ENCODE peak calls at places on chromosome 14, in ten cellular contexts. Q, Z, H, U, W, X, G, N, R and D are unnamed samples.

GRCh38 chr14:39957987-39958386 is 525.8 kb upstream of the FBXO33 start:
- DNase-seq in Q (no peak), Z (no peak), H (no peak), U (no peak), W (no peak), X (no peak), G (no peak), N (no peak), R (no peak), D (no peak)

GRCh38 chr14:102778616-102779351 is 1.5 kb downstream of the TRAF3 start:
- DNase-seq in Q (no peak), Z (no peak), H (no peak), U (no peak), W (no peak), X (no peak), G (no peak), N (no peak), R (no peak), D (no peak)

GRCh38 chr14:62143235-62143634 is 381.0 kb downstream of the SNAPC1 start:
- DNase-seq in Q (peak; percentile 46), Z (no peak), H (peak; percentile 32), U (no peak), W (no peak), X (no peak), G (no peak), N (no peak), R (no peak), D (peak; percentile 70)

GRCh38 chr14:75570797-75571196 is 7.6 kb upstream of the FLVCR2 start:
- DNase-seq in Q (no peak), Z (no peak), H (no peak), U (no peak), W (no peak), X (no peak), G (no peak), N (no peak), R (no peak), D (no peak)

GRCh38 chr14:94767321-94767878 is 2.5 kb downstream of the GSC start:
- DNase-seq in Q (no peak), Z (no peak), H (no peak), U (peak; percentile 35), W (no peak), X (no peak), G (no peak), N (no peak), R (no peak), D (no peak)

GRCh38 chr14:60651936-60652673 is 2.8 kb upstream of the SIX1 start:
- DNase-seq in Q (no peak), Z (no peak), H (no peak), U (peak; percentile 53), W (no peak), X (no peak), G (no peak), N (no peak), R (no peak), D (no peak)

GRCh38 chr14:101784631-101785030 is 23.1 kb downstream of the PPP2R5C start:
- DNase-seq in Q (no peak), Z (no peak), H (no peak), U (no peak), W (no peak), X (no peak), G (no peak), N (no peak), R (no peak), D (no peak)

GRCh38 chr14:68598621-68599447 is 194.0 kb downstream of the ZFP36L1 start:
- DNase-seq in Q (no peak), Z (peak; percentile 69), H (peak; percentile 86), U (no peak), W (peak; percentile 83), X (peak; percentile 71), G (no peak), N (no peak), R (no peak), D (peak; percentile 95)

GRCh38 chr14:35963209-35963608 is 137.1 kb downstream of the BRMS1L start:
- DNase-seq in Q (no peak), Z (no peak), H (no peak), U (no peak), W (no peak), X (no peak), G (no peak), N (no peak), R (peak; percentile 31), D (peak; percentile 16)
- TF ChIP-seq CTCF in Q (peak; percentile 33), Z (peak; percentile 20), H (no peak), U (peak; percentile 40), W (no peak), X (no peak), G (peak; percentile 10), N (peak; percentile 30), R (peak; percentile 51), D (peak; percentile 28)

GRCh38 chr14:33188880-33189279 is 250.2 kb downstream of the NPAS3 start:
- DNase-seq in Q (no peak), Z (no peak), H (no peak), U (no peak), W (no peak), X (no peak), G (no peak), N (no peak), R (no peak), D (no peak)

GRCh38 chr14:33186656-33187055 is 248.0 kb downstream of the NPAS3 start:
- DNase-seq in Q (peak; percentile 6), Z (no peak), H (no peak), U (no peak), W (no peak), X (no peak), G (no peak), N (no peak), R (peak; percentile 60), D (peak; percentile 18)

DNA sequence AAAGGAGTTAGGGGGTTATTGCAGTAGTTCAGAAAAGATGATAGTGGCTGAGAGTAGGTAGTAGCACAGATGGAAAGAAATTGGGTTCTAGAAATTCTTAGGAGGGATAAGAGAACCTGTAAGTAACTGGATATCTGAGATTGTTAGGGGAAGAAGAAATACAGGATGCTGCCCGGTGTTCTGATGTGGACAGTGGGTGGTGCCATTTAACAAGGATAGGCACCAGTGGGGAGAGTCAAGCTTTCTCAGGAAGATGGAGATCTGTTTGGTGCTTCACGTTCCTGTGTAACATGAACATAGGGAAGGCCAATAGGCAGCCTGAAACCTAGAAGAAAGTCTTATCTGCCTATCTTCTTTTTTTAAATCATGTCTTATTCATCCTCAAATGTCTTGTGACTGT is 245.9 kb downstream of the NPAS3 start:
- DNase-seq in Q (peak; percentile 29), Z (no peak), H (no peak), U (no peak), W (no peak), X (no peak), G (no peak), N (no peak), R (peak; percentile 32), D (peak; percentile 25)
- TF ChIP-seq CTCF in Q (peak; percentile 41), Z (no peak), H (no peak), U (no peak), W (no peak), X (no peak), G (no peak), N (no peak), R (peak; percentile 41), D (peak; percentile 25)

DNA sequence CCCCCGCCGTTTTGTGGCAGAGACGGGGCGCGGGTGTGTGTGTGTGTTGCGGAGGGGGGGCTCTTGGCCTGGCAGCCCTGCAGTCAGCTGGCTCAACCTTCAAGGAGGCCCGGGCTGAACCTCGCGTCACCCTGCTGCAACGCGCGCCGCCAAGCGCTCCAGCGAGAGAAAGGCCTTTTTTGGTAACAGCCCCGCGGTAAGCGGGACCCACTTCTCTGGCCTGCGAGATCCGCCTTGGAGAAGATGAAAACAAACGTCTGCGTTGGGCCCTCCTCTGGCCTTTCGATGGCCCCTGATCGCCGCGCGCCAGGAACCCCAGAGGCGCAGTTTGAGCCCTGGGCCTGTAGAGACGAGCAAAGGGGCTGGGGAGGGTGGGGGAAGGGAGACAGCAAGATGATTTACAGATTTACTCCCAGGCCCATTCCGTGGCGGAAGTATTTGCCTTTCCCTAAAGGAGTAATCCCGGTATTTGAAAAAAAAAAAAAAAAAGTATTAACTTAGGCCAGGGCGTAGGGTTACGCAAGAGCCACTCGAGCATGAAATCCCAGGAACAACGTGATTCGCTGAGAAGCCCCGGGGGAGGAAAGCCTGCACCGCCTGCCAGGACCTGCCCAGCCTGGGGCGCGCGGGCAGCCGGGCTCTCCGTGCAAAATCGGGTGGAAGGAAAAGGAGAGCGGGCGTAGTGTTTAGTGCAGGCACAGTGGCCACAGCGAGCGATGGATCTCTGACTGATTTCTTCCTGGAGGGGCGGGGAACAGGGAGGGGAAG is 4.5 kb upstream of the IRF2BPL start:
- DNase-seq in Q (peak; percentile 100), Z (peak; percentile 96), H (peak; percentile 95), U (peak; percentile 77), W (peak; percentile 99), X (peak; percentile 94), G (peak; percentile 53), N (peak; percentile 83), R (peak; percentile 97), D (peak; percentile 99)
- TF ChIP-seq CTCF in Q (peak; percentile 26), Z (no peak), H (peak; percentile 22), U (no peak), W (peak; percentile 29), X (no peak), G (no peak), N (peak; percentile 34), R (peak; percentile 21), D (no peak)

GRCh38 chr14:35337074-35337556 is 44.9 kb downstream of the PSMA6 start:
- DNase-seq in Q (no peak), Z (no peak), H (no peak), U (no peak), W (no peak), X (no peak), G (no peak), N (no peak), R (no peak), D (no peak)

GRCh38 chr14:35340616-35341453 is 48.7 kb downstream of the PSMA6 start:
- DNase-seq in Q (no peak), Z (peak; percentile 66), H (no peak), U (no peak), W (no peak), X (no peak), G (no peak), N (no peak), R (no peak), D (no peak)

GRCh38 chr14:35337557-35338255 is 45.5 kb downstream of the PSMA6 start:
- DNase-seq in Q (no peak), Z (peak; percentile 88), H (no peak), U (peak; percentile 19), W (no peak), X (no peak), G (no peak), N (peak; percentile 11), R (no peak), D (no peak)

GRCh38 chr14:35339761-35340406 is 47.7 kb downstream of the PSMA6 start:
- DNase-seq in Q (no peak), Z (peak; percentile 56), H (no peak), U (no peak), W (no peak), X (no peak), G (no peak), N (peak; percentile 42), R (no peak), D (no peak)

DNA sequence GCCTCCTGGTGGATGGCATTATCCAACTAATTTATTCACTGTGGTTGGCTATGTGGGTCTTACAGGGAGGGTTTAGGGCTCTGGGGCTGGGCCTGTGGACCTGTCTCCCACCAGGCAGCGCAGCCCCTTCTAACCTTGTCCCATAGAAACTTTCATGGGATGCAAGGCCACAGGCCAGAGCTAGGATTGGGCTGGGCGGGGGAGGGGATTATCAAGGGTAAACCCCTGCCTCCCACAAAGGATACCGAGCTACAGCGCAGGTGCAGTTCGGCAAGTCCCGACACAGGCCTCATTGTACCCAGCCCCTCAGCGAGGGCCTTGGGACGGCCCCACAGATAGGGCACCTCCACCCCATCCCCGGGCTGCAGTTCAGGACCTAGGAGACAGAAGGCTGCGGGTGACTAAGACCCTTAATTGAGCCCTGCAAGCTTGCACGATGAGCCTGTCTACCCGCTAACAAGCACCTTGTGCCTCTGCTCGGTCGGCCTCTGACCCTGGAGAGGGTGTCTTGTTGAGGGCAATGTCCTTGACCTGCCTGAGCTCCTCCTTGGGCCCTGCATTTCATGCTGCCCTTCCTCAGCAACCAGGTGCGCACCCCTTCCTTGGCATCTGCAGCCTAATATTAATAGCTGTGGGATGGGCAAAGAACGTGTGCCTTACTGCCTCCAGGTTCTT is 46.7 kb downstream of the PSMA6 start:
- DNase-seq in Q (no peak), Z (peak; percentile 43), H (no peak), U (no peak), W (no peak), X (no peak), G (no peak), N (no peak), R (no peak), D (no peak)
- TF ChIP-seq CTCF in Q (no peak), Z (no peak), H (no peak), U (no peak), W (no peak), X (no peak), G (no peak), N (no peak), R (no peak), D (no peak)